ENCODE peak calls at places on chromosomes 11 and 22, in five cellular contexts. S, G, V, W and P are unnamed samples.

GRCh38 chr11:20249313-20249873 is 89.1 kb upstream of the DBX1 start:
- DNase-seq in S (no peak), G (no peak), V (no peak), W (no peak), P (no peak)

GRCh38 chr11:66467034-66467659 is 442 bp downstream of the PELI3 start:
- DNase-seq in S (no peak), G (no peak), V (no peak), W (peak), P (peak)

GRCh38 chr11:102603091-102603490 is 22.0 kb downstream of the MMP20 start:
- DNase-seq in S (peak), G (no peak), V (peak), W (no peak), P (peak)

GRCh38 chr22:37358917-37359316 is 68.4 kb downstream of the ELFN2 start:
- DNase-seq in S (no peak), G (no peak), V (no peak), W (no peak), P (no peak)

GRCh38 chr11:9594267-9595046 is 21.0 kb downstream of the WEE1 start:
- DNase-seq in S (no peak), G (no peak), V (no peak), W (no peak), P (no peak)

GRCh38 chr22:31378123-31378522 is 21.3 kb upstream of the DRG1 start:
- DNase-seq in S (no peak), G (peak), V (peak), W (no peak), P (peak)

GRCh38 chr11:58391879-58392278 is 14.8 kb downstream of the OR5B3 start:
- DNase-seq in S (no peak), G (no peak), V (no peak), W (no peak), P (no peak)

GRCh38 chr11:33135216-33135615 is 26.1 kb downstream of the CSTF3 start:
- DNase-seq in S (no peak), G (peak), V (peak), W (no peak), P (peak)

GRCh38 chr22:37887610-37888378 is 18.3 kb upstream of the MICALL1 start:
- DNase-seq in S (no peak), G (no peak), V (peak), W (no peak), P (peak)

GRCh38 chr11:126102436-126102894 is 39.8 kb upstream of the CDON start:
- DNase-seq in S (no peak), G (no peak), V (no peak), W (no peak), P (no peak)